ENCODE peak calls at places on chromosomes 13 and 19, in eight cellular contexts. D, J, W, H, U, E, C and M are unnamed samples. For H3K9me3, the result is how much of the 10 kb centered on the place peaks cover.

GRCh38 chr13:37526710-37527446 is 71.7 kb downstream of the POSTN start:
- DNase-seq in D (no peak), J (no peak), W (no peak), H (no peak), U (no peak), E (no peak), C (no peak), M (no peak)

GRCh38 chr19:35031072-35031881 is 1.0 kb downstream of the SCN1B start:
- DNase-seq in D (no peak), J (no peak), W (peak), H (no peak), U (peak), E (no peak), C (no peak), M (no peak)

GRCh38 chr19:42202290-42202867 is 15.1 kb downstream of the DEDD2 start:
- DNase-seq in D (no peak), J (no peak), W (no peak), H (no peak), U (no peak), E (no peak), C (no peak), M (no peak)

GRCh38 chr19:17579523-17580244 is 24.2 kb downstream of the COLGALT1 start:
- DNase-seq in D (peak), J (no peak), W (peak), H (no peak), U (peak), E (no peak), C (peak), M (peak)

GRCh38 chr13:40813662-40814454 is 24.4 kb downstream of the SLC25A15 start:
- DNase-seq in D (no peak), J (no peak), W (no peak), H (no peak), U (peak), E (no peak), C (no peak), M (no peak)

GRCh38 chr13:39862891-39863290 is 207.4 kb downstream of the COG6 start:
- DNase-seq in D (no peak), J (no peak), W (no peak), H (no peak), U (no peak), E (no peak), C (no peak), M (no peak)

GRCh38 chr13:78598382-78598781 is 5.0 kb downstream of the POU4F1 start:
- DNase-seq in D (no peak), J (no peak), W (no peak), H (no peak), U (no peak), E (no peak), C (no peak), M (no peak)

GRCh38 chr19:928471-929259 is 2.8 kb downstream of the ARID3A start:
- DNase-seq in D (no peak), J (no peak), W (no peak), H (no peak), U (no peak), E (no peak), C (no peak), M (no peak)

GRCh38 chr19:460877-461609 is at the start of gene SHC2:
- DNase-seq in D (no peak), J (no peak), W (peak), H (no peak), U (no peak), E (no peak), C (no peak), M (peak)

GRCh38 chr13:33109801-33110200 is 93.6 kb downstream of the KL start:
- DNase-seq in D (no peak), J (no peak), W (no peak), H (no peak), U (peak), E (no peak), C (no peak), M (no peak)

GRCh38 chr13:74026753-74027152 is 107.5 kb downstream of the KLF12 start:
- DNase-seq in D (no peak), J (peak), W (no peak), H (peak), U (peak), E (no peak), C (no peak), M (peak)

GRCh38 chr13:43573787-43574562 is 212.8 kb downstream of the ENOX1 start:
- DNase-seq in D (no peak), J (no peak), W (no peak), H (no peak), U (peak), E (no peak), C (no peak), M (no peak)

GRCh38 chr19:49057636-49058234 is at the start of gene CGB7:
- DNase-seq in D (peak), J (peak), W (peak), H (no peak), U (peak), E (peak), C (peak), M (peak)

GRCh38 chr13:66543780-66544179 is 686.4 kb downstream of the PCDH9 start:
- DNase-seq in D (no peak), J (no peak), W (no peak), H (no peak), U (no peak), E (no peak), C (no peak), M (no peak)

GRCh38 chr13:30186644-30187431 is 120.5 kb downstream of the KATNAL1 start:
- DNase-seq in D (no peak), J (no peak), W (no peak), H (no peak), U (no peak), E (no peak), C (no peak), M (no peak)

GRCh38 chr19:35940078-35940775 is 4.1 kb downstream of the LRFN3 start:
- DNase-seq in D (no peak), J (no peak), W (no peak), H (no peak), U (no peak), E (no peak), C (no peak), M (no peak)

GRCh38 chr13:113607477-113608245 is 23.1 kb downstream of the TFDP1 start:
- DNase-seq in D (no peak), J (no peak), W (no peak), H (no peak), U (no peak), E (no peak), C (no peak), M (no peak)

GRCh38 chr19:29645911-29646310 is 19.4 kb upstream of the PLEKHF1 start:
- DNase-seq in D (no peak), J (no peak), W (peak), H (no peak), U (peak), E (no peak), C (no peak), M (peak)

GRCh38 chr19:58002384-58003152 is at the start of gene ZNF606:
- DNase-seq in D (peak), J (peak), W (peak), H (peak), U (peak), E (peak), C (peak), M (peak)
- H3K9me3 ChIP-seq in D (half or more), J (under half), W (half or more), H (under half), U (half or more), E (half or more), C (half or more), M (under half)

DNA sequence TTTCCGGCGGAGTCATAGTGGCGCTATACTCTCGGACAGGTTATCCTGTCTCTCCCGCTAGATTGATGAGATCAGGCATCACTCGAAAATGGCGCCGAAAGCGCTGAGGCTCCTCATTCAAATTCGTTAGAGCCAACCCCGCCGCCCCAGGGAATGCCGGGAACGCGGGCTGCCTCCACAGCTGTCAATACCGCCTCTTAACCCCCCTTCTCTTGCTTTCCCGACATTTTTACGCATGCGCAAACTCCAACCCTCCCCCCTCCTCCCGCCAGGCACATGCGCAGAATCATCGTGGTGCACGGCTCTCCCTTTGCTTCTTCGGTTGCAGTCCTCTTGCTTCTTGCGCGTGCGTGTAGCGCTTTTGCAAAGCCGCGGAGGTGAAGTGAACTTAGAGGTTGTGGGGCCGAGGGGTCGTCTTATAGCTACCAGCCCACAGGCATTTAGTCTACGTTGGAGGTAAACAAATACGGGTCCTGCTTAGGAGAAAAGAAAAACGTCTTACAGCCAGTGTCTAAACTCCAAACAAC is 66.7 kb downstream of the KCNRG start:
- DNase-seq in D (peak), J (peak), W (peak), H (peak), U (peak), E (peak), C (peak), M (peak)
- H3K9me3 ChIP-seq in D (under half), J (under half), W (under half), H (under half), U (under half), E (under half), C (under half), M (under half)

DNA sequence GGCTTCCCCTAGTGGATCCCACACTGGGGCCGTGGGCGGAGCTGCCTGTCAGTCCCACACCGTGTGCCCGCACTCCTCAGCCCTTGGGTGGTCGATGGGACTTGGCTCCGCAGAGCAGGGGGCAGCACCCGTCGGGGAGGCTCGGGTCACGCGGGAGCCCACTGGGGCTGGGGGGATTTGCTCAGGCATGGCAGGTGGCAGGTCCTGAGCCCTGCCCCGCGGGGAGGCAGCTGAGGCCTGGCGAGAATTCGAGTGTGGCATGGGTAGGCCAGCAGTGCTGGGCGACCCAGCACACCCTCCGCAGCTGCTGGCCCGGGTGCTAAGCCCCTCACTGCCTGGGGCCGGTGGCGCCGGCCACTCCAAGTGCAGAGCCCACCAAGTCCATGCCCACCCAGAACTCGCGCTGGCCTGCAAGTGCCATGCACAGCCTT is 481.7 kb upstream of the PRR20A start:
- DNase-seq in D (no peak), J (no peak), W (no peak), H (no peak), U (no peak), E (no peak), C (no peak), M (no peak)
- H3K9me3 ChIP-seq in D (under half), J (under half), W (under half), H (under half), U (under half), E (under half), C (under half), M (under half)

DNA sequence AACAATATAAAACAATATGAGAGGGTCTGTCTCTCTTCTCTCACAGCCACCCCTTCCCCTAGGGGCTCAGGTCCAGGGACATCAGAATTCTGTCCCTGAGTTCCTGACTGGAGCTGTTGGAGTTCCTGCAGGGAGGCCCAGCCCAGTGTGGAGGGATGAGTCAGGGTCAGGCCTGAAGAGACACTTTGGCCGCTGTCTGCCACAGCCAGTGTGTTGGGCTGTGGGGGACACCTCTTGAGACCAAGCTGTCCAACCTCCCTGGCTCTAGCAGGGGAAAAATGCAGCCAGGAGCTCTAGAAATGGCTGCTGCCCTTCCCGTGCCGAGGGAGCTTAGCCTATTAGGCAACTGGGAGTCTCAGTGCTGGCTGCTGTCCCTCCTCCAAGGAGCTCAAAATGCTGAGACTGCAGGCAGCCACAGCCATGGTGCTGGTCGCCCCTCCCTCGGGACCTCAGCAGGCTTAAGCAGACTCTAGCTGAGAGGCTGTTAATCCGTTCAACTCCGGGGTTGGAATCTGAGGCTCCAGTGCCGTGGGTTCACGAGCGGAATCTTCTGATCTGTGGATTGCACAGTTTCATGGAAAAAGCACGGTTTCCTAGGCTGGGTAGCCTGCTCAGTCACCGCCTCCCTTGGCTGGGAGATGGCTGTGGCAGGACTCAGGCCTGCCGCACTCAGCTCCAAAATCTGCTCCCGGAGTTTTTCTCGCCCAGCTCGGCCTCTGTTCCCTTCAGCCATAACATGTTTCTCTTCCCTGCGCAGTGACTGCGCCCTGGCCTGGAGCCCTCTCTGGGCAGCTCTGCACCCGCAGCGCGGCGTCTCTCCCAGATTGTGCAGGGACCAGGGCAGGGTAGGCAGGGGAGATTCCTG is 3.8 kb upstream of the ZNF626 start:
- DNase-seq in D (peak), J (no peak), W (peak), H (no peak), U (no peak), E (no peak), C (no peak), M (no peak)
- H3K9me3 ChIP-seq in D (under half), J (under half), W (under half), H (under half), U (under half), E (under half), C (under half), M (under half)

GRCh38 chr19:58217069-58217481 is 11.6 kb upstream of the ZNF544 start:
- DNase-seq in D (no peak), J (no peak), W (no peak), H (no peak), U (no peak), E (no peak), C (no peak), M (no peak)

GRCh38 chr19:58213075-58213369 is 15.7 kb upstream of the ZNF544 start:
- DNase-seq in D (no peak), J (no peak), W (no peak), H (no peak), U (no peak), E (no peak), C (no peak), M (no peak)

GRCh38 chr19:58217607-58218391 is 10.9 kb upstream of the ZNF544 start:
- DNase-seq in D (no peak), J (no peak), W (no peak), H (no peak), U (no peak), E (no peak), C (no peak), M (no peak)

GRCh38 chr19:58218899-58219298 is 9.8 kb upstream of the ZNF544 start:
- DNase-seq in D (no peak), J (peak), W (no peak), H (no peak), U (peak), E (no peak), C (no peak), M (no peak)
- H3K9me3 ChIP-seq in D (under half), J (under half), W (half or more), H (under half), U (under half), E (half or more), C (half or more), M (under half)